ENCODE peak calls at places on chromosomes 11 and 22, in nine cellular contexts. One of them, this sample, is unnamed.

GRCh38 chr11:82405392-82405791 is 328.3 kb downstream of the FAM181B start:
- DNase-seq in SHP77: no peak
- DNase-seq in AG04450: no peak
- DNase-seq in AG08396: no peak
- DNase-seq in GM03348: no peak
- DNase-seq in bronchial epithelial cell: no peak
- DNase-seq in hippocampal formation: no peak
- DNase-seq in LHCN-M2: no peak
- DNase-seq in T-helper 2 cell: no peak
- DNase-seq in this sample: no peak

GRCh38 chr11:83611616-83612015 is 325.4 kb upstream of the CCDC90B start:
- DNase-seq in AG08396: no peak
- DNase-seq in GM03348: no peak
- DNase-seq in T-helper 2 cell: no peak
- DNase-seq in hippocampal formation: no peak
- DNase-seq in LHCN-M2: no peak
- DNase-seq in AG04450: no peak
- DNase-seq in SHP77: no peak
- DNase-seq in bronchial epithelial cell: no peak
- DNase-seq in this sample: no peak

GRCh38 chr22:50229370-50229769 is 15.5 kb downstream of the TUBGCP6 start:
- DNase-seq in hippocampal formation: no peak
- DNase-seq in GM03348: no peak
- DNase-seq in AG04450: no peak
- DNase-seq in bronchial epithelial cell: no peak
- DNase-seq in AG08396: no peak
- DNase-seq in SHP77: no peak
- DNase-seq in LHCN-M2: no peak
- DNase-seq in T-helper 2 cell: no peak
- DNase-seq in this sample: no peak

GRCh38 chr22:31243339-31244043 is 31.4 kb downstream of the LIMK2 start:
- DNase-seq in AG08396: no peak
- DNase-seq in LHCN-M2: peak; percentile 45
- DNase-seq in AG04450: no peak
- DNase-seq in bronchial epithelial cell: peak; percentile 93
- DNase-seq in hippocampal formation: no peak
- DNase-seq in GM03348: peak; percentile 55
- DNase-seq in T-helper 2 cell: no peak
- DNase-seq in SHP77: no peak
- DNase-seq in this sample: no peak

GRCh38 chr11:88779551-88779950 is 286.2 kb downstream of the GRM5 start:
- DNase-seq in hippocampal formation: no peak
- DNase-seq in GM03348: peak; percentile 60
- DNase-seq in SHP77: no peak
- DNase-seq in LHCN-M2: no peak
- DNase-seq in bronchial epithelial cell: peak; percentile 83
- DNase-seq in AG08396: peak; percentile 40
- DNase-seq in AG04450: peak; percentile 53
- DNase-seq in T-helper 2 cell: no peak
- DNase-seq in this sample: no peak

GRCh38 chr22:40637181-40638150 is 947 bp upstream of the MRTFA start:
- DNase-seq in AG08396: peak; percentile 23
- DNase-seq in bronchial epithelial cell: peak; percentile 79
- DNase-seq in SHP77: no peak
- DNase-seq in T-helper 2 cell: peak; percentile 22
- DNase-seq in LHCN-M2: no peak
- DNase-seq in hippocampal formation: no peak
- DNase-seq in GM03348: peak; percentile 55
- DNase-seq in AG04450: no peak
- DNase-seq in this sample: no peak

GRCh38 chr11:59000007-59000406 is 60.7 kb downstream of the GLYATL1 start:
- DNase-seq in T-helper 2 cell: no peak
- DNase-seq in bronchial epithelial cell: peak; percentile 17
- DNase-seq in LHCN-M2: no peak
- DNase-seq in hippocampal formation: no peak
- DNase-seq in SHP77: no peak
- DNase-seq in AG08396: no peak
- DNase-seq in AG04450: no peak
- DNase-seq in GM03348: no peak
- DNase-seq in this sample: no peak

GRCh38 chr11:27331984-27332383 is 31.0 kb downstream of the CCDC34 start:
- DNase-seq in T-helper 2 cell: no peak
- DNase-seq in hippocampal formation: no peak
- DNase-seq in AG04450: no peak
- DNase-seq in LHCN-M2: no peak
- DNase-seq in GM03348: peak; percentile 24
- DNase-seq in SHP77: no peak
- DNase-seq in AG08396: no peak
- DNase-seq in bronchial epithelial cell: no peak
- DNase-seq in this sample: no peak

GRCh38 chr11:78651923-78652602 is 77.4 kb upstream of the NARS2 start:
- DNase-seq in AG04450: no peak
- DNase-seq in SHP77: no peak
- DNase-seq in LHCN-M2: no peak
- DNase-seq in hippocampal formation: no peak
- DNase-seq in bronchial epithelial cell: no peak
- DNase-seq in T-helper 2 cell: no peak
- DNase-seq in AG08396: no peak
- DNase-seq in GM03348: no peak
- DNase-seq in this sample: no peak

GRCh38 chr11:74318241-74318932 is 6.9 kb upstream of the P4HA3 start:
- DNase-seq in hippocampal formation: no peak
- DNase-seq in bronchial epithelial cell: no peak
- DNase-seq in T-helper 2 cell: no peak
- DNase-seq in GM03348: peak; percentile 14
- DNase-seq in AG08396: no peak
- DNase-seq in SHP77: no peak
- DNase-seq in LHCN-M2: peak; percentile 70
- DNase-seq in AG04450: no peak
- DNase-seq in this sample: no peak